ENCODE peak calls at places on chromosomes 13 and 19, in seven cellular contexts. One of them, this sample, is unnamed.

GRCh38 chr19:23118400-23118799 is 1.6 kb downstream of the ZNF730 start:
- DNase-seq in LoVo: no peak
- DNase-seq in D721Med: no peak
- DNase-seq in activated CD4-positive, alpha-beta T cell treated with anti-CD3 and anti-CD28 coated beads, Interleukin-2, amount 50 U/mL, for 48 hours: no peak
- DNase-seq in aorta: no peak
- DNase-seq in CD8-positive, alpha-beta memory T cell: no peak
- DNase-seq in T-helper 1 cell: no peak
- DNase-seq in this sample: no peak

GRCh38 chr13:106602178-106602577 is 34.2 kb upstream of the ARGLU1 start:
- DNase-seq in activated CD4-positive, alpha-beta T cell treated with anti-CD3 and anti-CD28 coated beads, Interleukin-2, amount 50 U/mL, for 48 hours: no peak
- DNase-seq in CD8-positive, alpha-beta memory T cell: no peak
- DNase-seq in LoVo: no peak
- DNase-seq in D721Med: no peak
- DNase-seq in aorta: no peak
- DNase-seq in T-helper 1 cell: no peak
- DNase-seq in this sample: no peak

GRCh38 chr19:19553670-19554069 is 15.6 kb downstream of the CILP2 start:
- DNase-seq in LoVo: no peak
- DNase-seq in aorta: no peak
- DNase-seq in activated CD4-positive, alpha-beta T cell treated with anti-CD3 and anti-CD28 coated beads, Interleukin-2, amount 50 U/mL, for 48 hours: no peak
- DNase-seq in T-helper 1 cell: no peak
- DNase-seq in CD8-positive, alpha-beta memory T cell: no peak
- DNase-seq in D721Med: no peak
- DNase-seq in this sample: no peak

GRCh38 chr19:38514812-38515633 is 81.5 kb downstream of the RYR1 start:
- DNase-seq in aorta: peak
- DNase-seq in T-helper 1 cell: peak
- DNase-seq in CD8-positive, alpha-beta memory T cell: peak
- DNase-seq in LoVo: peak
- DNase-seq in activated CD4-positive, alpha-beta T cell treated with anti-CD3 and anti-CD28 coated beads, Interleukin-2, amount 50 U/mL, for 48 hours: peak
- DNase-seq in D721Med: peak
- DNase-seq in this sample: peak

GRCh38 chr13:78609464-78610205 is 6.3 kb upstream of the POU4F1 start:
- DNase-seq in activated CD4-positive, alpha-beta T cell treated with anti-CD3 and anti-CD28 coated beads, Interleukin-2, amount 50 U/mL, for 48 hours: no peak
- DNase-seq in T-helper 1 cell: no peak
- DNase-seq in aorta: no peak
- DNase-seq in D721Med: no peak
- DNase-seq in CD8-positive, alpha-beta memory T cell: no peak
- DNase-seq in LoVo: no peak
- DNase-seq in this sample: no peak

GRCh38 chr19:29308977-29309520 is 96.1 kb upstream of the UQCRFS1 start:
- DNase-seq in CD8-positive, alpha-beta memory T cell: no peak
- DNase-seq in aorta: no peak
- DNase-seq in D721Med: no peak
- DNase-seq in T-helper 1 cell: no peak
- DNase-seq in activated CD4-positive, alpha-beta T cell treated with anti-CD3 and anti-CD28 coated beads, Interleukin-2, amount 50 U/mL, for 48 hours: no peak
- DNase-seq in LoVo: no peak
- DNase-seq in this sample: no peak

GRCh38 chr13:24032252-24032651 is 128.3 kb upstream of the SPATA13 start:
- DNase-seq in T-helper 1 cell: no peak
- DNase-seq in D721Med: no peak
- DNase-seq in activated CD4-positive, alpha-beta T cell treated with anti-CD3 and anti-CD28 coated beads, Interleukin-2, amount 50 U/mL, for 48 hours: no peak
- DNase-seq in LoVo: no peak
- DNase-seq in CD8-positive, alpha-beta memory T cell: no peak
- DNase-seq in aorta: no peak
- DNase-seq in this sample: no peak

GRCh38 chr19:6417713-6418561 is 6.7 kb downstream of the KHSRP start:
- DNase-seq in D721Med: peak
- DNase-seq in LoVo: no peak
- DNase-seq in aorta: no peak
- DNase-seq in CD8-positive, alpha-beta memory T cell: no peak
- DNase-seq in activated CD4-positive, alpha-beta T cell treated with anti-CD3 and anti-CD28 coated beads, Interleukin-2, amount 50 U/mL, for 48 hours: no peak
- DNase-seq in T-helper 1 cell: no peak
- DNase-seq in this sample: peak

GRCh38 chr19:15331419-15332310 is 674 bp downstream of the BRD4 start:
- DNase-seq in D721Med: no peak
- DNase-seq in LoVo: peak
- DNase-seq in T-helper 1 cell: peak
- DNase-seq in aorta: peak
- DNase-seq in activated CD4-positive, alpha-beta T cell treated with anti-CD3 and anti-CD28 coated beads, Interleukin-2, amount 50 U/mL, for 48 hours: peak
- DNase-seq in CD8-positive, alpha-beta memory T cell: peak
- DNase-seq in this sample: peak

GRCh38 chr19:52070496-52070895 is 21.9 kb upstream of the ZNF432 start:
- DNase-seq in T-helper 1 cell: no peak
- DNase-seq in aorta: no peak
- DNase-seq in LoVo: no peak
- DNase-seq in activated CD4-positive, alpha-beta T cell treated with anti-CD3 and anti-CD28 coated beads, Interleukin-2, amount 50 U/mL, for 48 hours: no peak
- DNase-seq in D721Med: no peak
- DNase-seq in CD8-positive, alpha-beta memory T cell: no peak
- DNase-seq in this sample: no peak